ENCODE peak calls at places on chromosomes 5 and 9, in seven cellular contexts. E, X, W, P, C, Q and B are unnamed samples.

GRCh38 chr5:159316519-159317383 is 13.5 kb downstream of the IL12B start:
- DNase-seq in P (peak; percentile 61), C (no peak), Q (no peak), X (peak; percentile 37), E (peak; percentile 67), W (peak; percentile 53), B (peak; percentile 69)

GRCh38 chr5:107430077-107430625 is 240.6 kb downstream of the EFNA5 start:
- DNase-seq in X (no peak), Q (no peak), W (peak; percentile 26), P (no peak), C (no peak), E (no peak), B (no peak)

GRCh38 chr9:112169368-112169767 is 5.7 kb downstream of the SUSD1 start:
- DNase-seq in C (no peak), X (no peak), P (no peak), E (no peak), Q (peak; percentile 55), W (no peak), B (no peak)

GRCh38 chr5:31378838-31379237 is 153.1 kb downstream of the DROSHA start:
- DNase-seq in Q (no peak), W (no peak), E (peak; percentile 71), C (no peak), P (no peak), X (no peak), B (no peak)

GRCh38 chr9:94864183-94864582 is 137.7 kb downstream of the AOPEP start:
- DNase-seq in E (peak; percentile 44), P (no peak), Q (no peak), W (peak; percentile 35), C (no peak), X (no peak), B (no peak)

GRCh38 chr5:13553896-13554295 is 390.6 kb downstream of the DNAH5 start:
- DNase-seq in W (no peak), P (peak; percentile 63), E (no peak), C (peak; percentile 31), Q (no peak), X (peak; percentile 49), B (peak; percentile 63)

GRCh38 chr9:89428901-89429890 is 68.7 kb downstream of the SEMA4D start:
- DNase-seq in P (peak; percentile 85), C (peak; percentile 53), W (no peak), X (no peak), E (no peak), Q (no peak), B (peak; percentile 95)

GRCh38 chr5:159702301-159702700 is 214.0 kb upstream of the ADRA1B start:
- DNase-seq in C (no peak), Q (no peak), E (no peak), P (no peak), W (no peak), X (no peak), B (no peak)

GRCh38 chr5:93512799-93513198 is 68.2 kb downstream of the NR2F1-AS1 start:
- DNase-seq in X (no peak), P (no peak), C (no peak), Q (no peak), E (peak; percentile 95), W (peak; percentile 82), B (no peak)

GRCh38 chr9:19976226-19976625 is 187.4 kb upstream of the SLC24A2 start:
- DNase-seq in Q (no peak), W (no peak), C (no peak), X (no peak), E (no peak), P (no peak), B (no peak)

GRCh38 chr5:172919525-172920446 is 39.4 kb upstream of the RPL26L1 start:
- DNase-seq in Q (no peak), W (no peak), C (no peak), P (no peak), X (no peak), E (peak; percentile 57), B (no peak)

GRCh38 chr5:82613886-82614285 is 335.7 kb upstream of the RPS23 start:
- DNase-seq in X (no peak), P (no peak), C (no peak), Q (no peak), W (no peak), E (peak; percentile 10), B (no peak)

GRCh38 chr5:143986567-143987242 is 174.7 kb downstream of the HMHB1 start:
- DNase-seq in P (no peak), C (no peak), E (peak; percentile 85), X (no peak), W (peak; percentile 28), Q (no peak), B (peak; percentile 26)

GRCh38 chr9:95506438-95506691 is 10.4 kb downstream of the PTCH1 start:
- DNase-seq in E (peak; percentile 47), C (no peak), W (peak; percentile 67), P (no peak), X (no peak), Q (no peak), B (peak; percentile 60)

GRCh38 chr9:69412741-69413150 is 87.7 kb downstream of the ENTREP1 start:
- DNase-seq in W (peak; percentile 62), C (peak; percentile 70), P (peak; percentile 94), Q (peak; percentile 51), X (peak; percentile 58), E (peak; percentile 52), B (peak; percentile 93)

GRCh38 chr9:131738838-131739191 is 1.1 kb downstream of the RAPGEF1 start:
- DNase-seq in E (no peak), W (no peak), X (no peak), P (peak; percentile 60), Q (no peak), C (no peak), B (peak; percentile 79)

GRCh38 chr5:54774281-54775171 is 210.9 kb downstream of the ESM1 start:
- DNase-seq in E (no peak), X (no peak), C (no peak), Q (no peak), W (no peak), P (no peak), B (peak; percentile 90)

GRCh38 chr5:14882658-14883580 is 11.3 kb upstream of the ANKH start:
- DNase-seq in P (no peak), W (no peak), Q (no peak), C (no peak), E (no peak), X (no peak), B (no peak)

GRCh38 chr9:36854034-36854433 is 180.0 kb downstream of the PAX5 start:
- DNase-seq in W (no peak), X (no peak), E (no peak), Q (no peak), P (no peak), C (no peak), B (no peak)

GRCh38 chr9:36893148-36893547 is 140.9 kb downstream of the PAX5 start:
- DNase-seq in W (no peak), X (no peak), Q (no peak), P (no peak), C (no peak), E (no peak), B (no peak)

GRCh38 chr5:148248894-148249293 is 10.6 kb downstream of the MARCOL start:
- DNase-seq in W (no peak), P (no peak), X (no peak), E (no peak), Q (no peak), C (no peak), B (no peak)

GRCh38 chr5:321726-322251 is 275 bp downstream of the AHRR start:
- DNase-seq in Q (no peak), C (no peak), P (no peak), X (no peak), E (no peak), W (no peak), B (no peak)

GRCh38 chr9:26175264-26175663 is 497.0 kb upstream of the TUSC1 start:
- DNase-seq in C (no peak), Q (no peak), E (no peak), X (no peak), W (no peak), P (no peak), B (peak; percentile 2)
- H2AK5ac ChIP-seq in C (no peak overlapping the region), Q (no peak overlapping the region), E (peak overlapping the region; percentile 51), X (no peak overlapping the region), W (no peak overlapping the region), P (no peak overlapping the region), B (no peak overlapping the region)

GRCh38 chr5:58459860-58460726 is at the start of gene PLK2:
- DNase-seq in Q (peak; percentile 97), C (peak; percentile 61), X (peak; percentile 89), W (peak; percentile 94), E (peak; percentile 94), P (peak; percentile 83), B (peak; percentile 89)
- H2BK120ac ChIP-seq in Q (peak within 1 kb of the TSS; percentile 74), C (no peak within 1 kb of the TSS), X (no peak within 1 kb of the TSS), W (peak within 1 kb of the TSS; percentile 79), E (peak within 1 kb of the TSS; percentile 93), P (no peak within 1 kb of the TSS), B (no peak within 1 kb of the TSS)

DNA sequence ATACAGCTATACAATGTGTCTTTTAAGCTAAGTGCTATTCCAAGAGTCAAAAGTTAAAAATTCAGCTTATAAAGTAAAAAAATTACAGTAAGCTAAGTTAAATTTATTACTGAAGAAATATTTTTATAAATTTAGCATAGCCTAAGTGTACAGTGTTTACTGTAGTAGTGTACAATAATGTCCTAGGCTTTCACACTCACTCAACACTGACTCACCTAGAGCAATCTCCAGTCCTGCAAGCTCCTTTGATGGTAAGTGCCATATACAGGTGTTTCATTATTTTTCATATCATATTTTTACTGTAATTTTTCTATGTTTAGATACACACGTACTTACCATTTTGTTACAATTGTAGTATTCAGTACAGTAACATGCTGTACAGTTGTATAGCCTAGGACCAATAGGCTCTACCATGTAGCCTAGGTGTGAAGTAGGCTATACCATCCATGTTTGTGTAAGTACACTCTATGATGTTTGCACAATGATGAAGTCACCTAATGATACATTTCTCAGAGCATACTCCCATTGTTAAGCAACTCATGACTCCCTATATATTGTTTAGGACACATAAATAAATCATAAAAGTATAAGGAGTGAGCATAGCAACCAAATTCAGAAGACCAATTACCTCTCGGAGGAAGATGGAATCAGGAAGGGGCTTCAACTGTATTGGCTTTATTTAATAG is 165.1 kb upstream of the SLC30A5 start:
- DNase-seq in P (no peak), X (no peak), W (no peak), C (no peak), Q (no peak), E (no peak), B (no peak)
- H2AK5ac ChIP-seq in P (no peak overlapping the region), X (no peak overlapping the region), W (no peak overlapping the region), C (no peak overlapping the region), Q (no peak overlapping the region), E (no peak overlapping the region), B (no peak overlapping the region)

GRCh38 chr5:21159526-21160059 is 1171.6 kb upstream of the CDH18 start:
- DNase-seq in Q (no peak), W (no peak), C (no peak), X (no peak), P (no peak), E (no peak), B (no peak)

GRCh38 chr5:21165344-21165743 is 1177.3 kb upstream of the CDH18 start:
- DNase-seq in C (no peak), E (no peak), X (no peak), Q (no peak), W (no peak), P (no peak), B (no peak)

GRCh38 chr5:21168557-21168956 is 1180.6 kb upstream of the CDH18 start:
- DNase-seq in W (no peak), E (no peak), Q (no peak), P (no peak), X (no peak), C (no peak), B (no peak)

DNA sequence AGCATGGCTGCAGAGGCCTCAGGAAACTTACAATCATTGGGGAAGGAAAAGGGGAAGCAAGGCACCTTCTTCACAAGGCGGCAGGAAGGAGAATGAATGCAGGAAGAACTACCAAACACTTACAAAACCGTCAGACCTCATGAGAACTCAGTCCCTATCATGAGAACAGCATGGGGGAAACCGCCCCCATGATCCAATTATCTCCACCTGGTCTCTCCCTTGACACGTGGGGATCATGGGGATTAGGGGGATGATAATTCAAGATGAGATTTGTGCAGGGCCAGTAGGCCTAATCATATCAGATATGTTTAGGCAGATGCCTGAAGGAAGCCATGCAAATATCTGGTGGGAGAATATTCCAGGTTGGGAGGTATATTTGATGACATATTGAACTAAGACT is 1176.4 kb upstream of the CDH18 start:
- DNase-seq in X (no peak), E (no peak), P (no peak), Q (no peak), W (no peak), C (no peak), B (peak; percentile 63)
- H2BK120ac ChIP-seq in X (no peak overlapping the region), E (no peak overlapping the region), P (no peak overlapping the region), Q (no peak overlapping the region), W (no peak overlapping the region), C (no peak overlapping the region), B (no peak overlapping the region)